ENCODE peak calls at places on chromosomes 5 and 9, in four cellular contexts. One of them, this sample, is unnamed.

GRCh38 chr5:156922207-156922792 is 40.7 kb downstream of the TIMD4 start:
- DNase-seq in progenitor cell of endocrine pancreas: no peak
- DNase-seq in HTR-8/SVneo: no peak
- DNase-seq in ACHN: no peak
- DNase-seq in this sample: no peak

GRCh38 chr5:121870489-121870888 is 18.8 kb downstream of the FTMT start:
- DNase-seq in ACHN: peak
- DNase-seq in HTR-8/SVneo: no peak
- DNase-seq in progenitor cell of endocrine pancreas: no peak
- DNase-seq in this sample: peak

GRCh38 chr9:87498816-87499454 is 1.3 kb downstream of the DAPK1 start:
- DNase-seq in ACHN: no peak
- DNase-seq in progenitor cell of endocrine pancreas: no peak
- DNase-seq in HTR-8/SVneo: no peak
- DNase-seq in this sample: no peak

GRCh38 chr5:140251527-140251973 is 51.4 kb downstream of the PFDN1 start:
- DNase-seq in ACHN: peak
- DNase-seq in progenitor cell of endocrine pancreas: no peak
- DNase-seq in HTR-8/SVneo: peak
- DNase-seq in this sample: peak

GRCh38 chr5:179840321-179840720 is 18.3 kb downstream of the MRNIP start:
- DNase-seq in ACHN: no peak
- DNase-seq in HTR-8/SVneo: no peak
- DNase-seq in progenitor cell of endocrine pancreas: no peak
- DNase-seq in this sample: no peak

GRCh38 chr5:50995285-50995942 is 329.0 kb downstream of the PARP8 start:
- DNase-seq in progenitor cell of endocrine pancreas: no peak
- DNase-seq in ACHN: no peak
- DNase-seq in HTR-8/SVneo: no peak
- DNase-seq in this sample: no peak

GRCh38 chr9:83154087-83154736 is 91.3 kb upstream of the RASEF start:
- DNase-seq in HTR-8/SVneo: no peak
- DNase-seq in progenitor cell of endocrine pancreas: no peak
- DNase-seq in ACHN: peak
- DNase-seq in this sample: peak

GRCh38 chr5:137656558-137656957 is 79.3 kb downstream of the KLHL3 start:
- DNase-seq in HTR-8/SVneo: no peak
- DNase-seq in ACHN: no peak
- DNase-seq in progenitor cell of endocrine pancreas: no peak
- DNase-seq in this sample: no peak

GRCh38 chr5:6594066-6594465 is 38.8 kb downstream of the NSUN2 start:
- DNase-seq in ACHN: no peak
- DNase-seq in progenitor cell of endocrine pancreas: no peak
- DNase-seq in HTR-8/SVneo: no peak
- DNase-seq in this sample: no peak